ENCODE peak calls at places on chromosomes 3 and 15, in five cellular contexts. One of them, this sample, is unnamed.

GRCh38 chr15:91471410-91471993 is 371.4 kb downstream of the SV2B start:
- DNase-seq in sigmoid colon: no peak
- DNase-seq in HCT116: no peak
- DNase-seq in kidney epithelial cell: no peak
- DNase-seq in osteocyte: no peak
- DNase-seq in this sample: no peak

GRCh38 chr3:8253201-8253600 is 248.4 kb upstream of the LMCD1 start:
- DNase-seq in osteocyte: no peak
- DNase-seq in HCT116: no peak
- DNase-seq in sigmoid colon: no peak
- DNase-seq in kidney epithelial cell: no peak
- DNase-seq in this sample: no peak

GRCh38 chr3:851098-851790 is 241.6 kb upstream of the CNTN6 start:
- DNase-seq in HCT116: no peak
- DNase-seq in kidney epithelial cell: peak; percentile 5
- DNase-seq in sigmoid colon: no peak
- DNase-seq in osteocyte: peak; percentile 48
- DNase-seq in this sample: peak; percentile 8

GRCh38 chr3:174060431-174060830 is 662.9 kb downstream of the NLGN1 start:
- DNase-seq in sigmoid colon: no peak
- DNase-seq in HCT116: no peak
- DNase-seq in osteocyte: no peak
- DNase-seq in kidney epithelial cell: no peak
- DNase-seq in this sample: no peak

GRCh38 chr3:52333869-52334557 is 17.9 kb downstream of the DNAH1 start:
- DNase-seq in kidney epithelial cell: no peak
- DNase-seq in sigmoid colon: no peak
- DNase-seq in osteocyte: no peak
- DNase-seq in HCT116: no peak
- DNase-seq in this sample: no peak

GRCh38 chr15:43922021-43922420 is 95.2 kb downstream of the WDR76 start:
- DNase-seq in sigmoid colon: no peak
- DNase-seq in HCT116: no peak
- DNase-seq in kidney epithelial cell: no peak
- DNase-seq in osteocyte: no peak
- DNase-seq in this sample: no peak

GRCh38 chr3:136979684-136980083 is 21.9 kb downstream of the IL20RB start:
- DNase-seq in sigmoid colon: no peak
- DNase-seq in osteocyte: no peak
- DNase-seq in kidney epithelial cell: peak; percentile 26
- DNase-seq in HCT116: no peak
- DNase-seq in this sample: peak; percentile 42

GRCh38 chr3:47012342-47013230 is 33.1 kb downstream of the NBEAL2 start:
- DNase-seq in sigmoid colon: no peak
- DNase-seq in osteocyte: no peak
- DNase-seq in HCT116: no peak
- DNase-seq in kidney epithelial cell: no peak
- DNase-seq in this sample: no peak

GRCh38 chr3:134685881-134686802 is 35.3 kb upstream of the KY start:
- DNase-seq in osteocyte: no peak
- DNase-seq in HCT116: no peak
- DNase-seq in kidney epithelial cell: peak; percentile 14
- DNase-seq in sigmoid colon: no peak
- DNase-seq in this sample: peak; percentile 13

GRCh38 chr15:85443593-85444328 is 63.4 kb downstream of the AKAP13 start:
- DNase-seq in kidney epithelial cell: peak; percentile 82
- DNase-seq in HCT116: peak; percentile 47
- DNase-seq in sigmoid colon: no peak
- DNase-seq in osteocyte: no peak
- DNase-seq in this sample: peak; percentile 68
- TF ChIP-seq CTCF in kidney epithelial cell: peak; percentile 23
- TF ChIP-seq CTCF in HCT116: peak; percentile 25
- TF ChIP-seq CTCF in sigmoid colon: no peak
- TF ChIP-seq CTCF in osteocyte: no peak
- TF ChIP-seq CTCF in this sample: peak; percentile 13

GRCh38 chr3:126659915-126660886 is 5.3 kb upstream of the TXNRD3 start:
- DNase-seq in kidney epithelial cell: no peak
- DNase-seq in HCT116: no peak
- DNase-seq in sigmoid colon: peak; percentile 38
- DNase-seq in osteocyte: no peak
- DNase-seq in this sample: peak; percentile 32
- TF ChIP-seq CTCF in kidney epithelial cell: no peak
- TF ChIP-seq CTCF in HCT116: peak; percentile 34
- TF ChIP-seq CTCF in sigmoid colon: no peak
- TF ChIP-seq CTCF in osteocyte: peak; percentile 13
- TF ChIP-seq CTCF in this sample: no peak

GRCh38 chr3:77038928-77039605 is 832 bp upstream of the ROBO2 start:
- DNase-seq in osteocyte: no peak
- DNase-seq in kidney epithelial cell: no peak
- DNase-seq in sigmoid colon: no peak
- DNase-seq in HCT116: no peak
- DNase-seq in this sample: no peak

GRCh38 chr3:77041756-77042155 is 1.9 kb downstream of the ROBO2 start:
- DNase-seq in HCT116: no peak
- DNase-seq in kidney epithelial cell: no peak
- DNase-seq in osteocyte: no peak
- DNase-seq in sigmoid colon: no peak
- DNase-seq in this sample: no peak

GRCh38 chr3:77039606-77040553 is at the start of gene ROBO2:
- DNase-seq in HCT116: no peak
- DNase-seq in osteocyte: peak; percentile 89
- DNase-seq in kidney epithelial cell: no peak
- DNase-seq in sigmoid colon: peak; percentile 69
- DNase-seq in this sample: no peak

GRCh38 chr3:77041156-77041696 is 1.3 kb downstream of the ROBO2 start:
- DNase-seq in osteocyte: no peak
- DNase-seq in HCT116: no peak
- DNase-seq in kidney epithelial cell: no peak
- DNase-seq in sigmoid colon: no peak
- DNase-seq in this sample: no peak

DNA sequence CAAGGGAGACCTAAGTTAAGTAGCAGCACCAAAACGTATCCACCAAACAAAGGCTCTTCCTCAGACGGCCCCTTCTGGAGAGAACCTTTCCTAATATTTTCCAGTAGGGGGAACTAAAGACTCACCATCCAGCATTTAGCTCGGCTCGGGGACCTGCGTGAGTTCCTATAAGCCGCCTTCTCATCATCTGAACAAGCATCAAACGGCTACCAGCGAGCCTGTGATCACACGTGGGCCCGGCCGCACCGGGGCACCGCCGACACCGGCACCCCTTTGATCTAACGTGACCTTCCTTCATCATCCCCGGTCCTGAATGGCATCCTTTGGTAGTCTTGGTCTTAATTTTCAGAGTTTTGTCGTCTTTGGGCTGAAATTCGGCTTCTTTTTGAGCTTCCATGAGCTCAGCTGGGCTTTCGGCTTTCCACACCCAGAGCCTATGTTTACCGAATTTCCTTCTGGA is 1.4 kb upstream of the ROBO2 start:
- DNase-seq in osteocyte: peak; percentile 90
- DNase-seq in kidney epithelial cell: peak; percentile 58
- DNase-seq in HCT116: no peak
- DNase-seq in sigmoid colon: peak; percentile 87
- DNase-seq in this sample: peak; percentile 79
- TF ChIP-seq CTCF in osteocyte: peak; percentile 81
- TF ChIP-seq CTCF in kidney epithelial cell: peak; percentile 67
- TF ChIP-seq CTCF in HCT116: no peak
- TF ChIP-seq CTCF in sigmoid colon: peak; percentile 66
- TF ChIP-seq CTCF in this sample: peak; percentile 65

DNA sequence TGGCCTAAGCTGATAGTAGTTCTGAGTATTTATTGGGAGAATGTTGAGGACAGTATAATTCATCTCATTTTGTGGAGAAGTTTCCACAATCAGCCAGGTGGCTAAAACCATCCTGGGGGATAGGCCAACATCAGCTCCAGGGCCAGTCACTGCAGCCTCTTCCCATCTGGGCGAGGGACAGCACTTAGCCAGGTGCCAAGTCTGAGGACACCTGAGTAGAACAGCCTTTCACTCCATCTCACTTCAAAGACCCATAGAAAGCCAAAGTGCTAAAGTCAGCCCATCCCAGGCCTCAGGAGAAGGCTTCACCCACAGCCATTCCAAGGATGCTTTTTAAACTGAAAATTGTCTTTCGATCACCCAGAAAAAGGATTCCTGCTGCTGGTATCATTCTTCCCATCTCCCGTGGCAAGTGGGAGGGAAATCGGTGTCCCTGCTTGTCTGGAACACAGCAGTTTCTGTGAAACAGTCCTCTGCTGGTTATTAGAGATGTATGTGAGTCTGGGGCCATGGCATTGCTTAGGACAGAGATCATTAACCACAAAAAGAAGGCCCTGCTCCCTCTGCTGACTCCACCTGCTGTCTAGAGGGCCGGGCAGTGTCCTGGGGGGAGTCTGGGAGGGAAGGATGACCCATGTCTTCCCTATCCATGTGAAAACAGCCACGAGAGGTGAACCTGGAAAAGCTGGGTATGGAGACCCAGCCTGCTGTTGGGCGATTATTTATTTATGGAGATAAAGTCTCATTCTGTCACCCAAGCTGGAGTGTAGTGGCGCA is 9.6 kb downstream of the CALML4 start:
- DNase-seq in kidney epithelial cell: no peak
- DNase-seq in sigmoid colon: no peak
- DNase-seq in HCT116: no peak
- DNase-seq in osteocyte: no peak
- DNase-seq in this sample: no peak
- TF ChIP-seq CTCF in kidney epithelial cell: no peak
- TF ChIP-seq CTCF in sigmoid colon: no peak
- TF ChIP-seq CTCF in HCT116: peak; percentile 5
- TF ChIP-seq CTCF in osteocyte: no peak
- TF ChIP-seq CTCF in this sample: no peak

GRCh38 chr15:55168350-55168974 is 28.3 kb downstream of the RSL24D1 start:
- DNase-seq in HCT116: peak; percentile 81
- DNase-seq in kidney epithelial cell: peak; percentile 37
- DNase-seq in sigmoid colon: no peak
- DNase-seq in osteocyte: no peak
- DNase-seq in this sample: peak; percentile 77

DNA sequence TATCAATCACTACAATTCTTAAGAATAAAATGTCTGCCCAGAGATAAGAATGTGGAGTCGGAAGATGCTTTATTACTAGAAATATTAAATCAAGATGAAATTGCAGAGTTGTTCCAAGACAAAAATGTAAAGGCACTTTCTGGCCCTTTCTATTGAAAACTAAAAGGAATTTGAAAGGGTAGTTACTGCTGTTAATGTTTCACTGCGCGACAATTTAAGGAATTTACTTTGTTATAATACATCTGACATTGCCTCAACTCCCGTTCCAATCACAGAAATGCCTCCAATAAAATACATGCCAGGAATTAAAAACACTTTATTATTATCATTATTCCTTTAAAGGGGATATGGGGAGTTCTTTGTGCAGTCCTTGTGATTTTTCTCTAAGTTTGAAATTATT is 26.4 kb downstream of the RSL24D1 start:
- DNase-seq in kidney epithelial cell: peak; percentile 5
- DNase-seq in HCT116: no peak
- DNase-seq in sigmoid colon: no peak
- DNase-seq in osteocyte: no peak
- DNase-seq in this sample: no peak
- TF ChIP-seq CTCF in kidney epithelial cell: no peak
- TF ChIP-seq CTCF in HCT116: no peak
- TF ChIP-seq CTCF in sigmoid colon: no peak
- TF ChIP-seq CTCF in osteocyte: no peak
- TF ChIP-seq CTCF in this sample: no peak

GRCh38 chr15:101102746-101103145 is 149.1 kb downstream of the CHSY1 start:
- DNase-seq in osteocyte: no peak
- DNase-seq in sigmoid colon: no peak
- DNase-seq in HCT116: no peak
- DNase-seq in kidney epithelial cell: no peak
- DNase-seq in this sample: no peak
- TF ChIP-seq CTCF in osteocyte: no peak
- TF ChIP-seq CTCF in sigmoid colon: no peak
- TF ChIP-seq CTCF in HCT116: no peak
- TF ChIP-seq CTCF in kidney epithelial cell: no peak
- TF ChIP-seq CTCF in this sample: no peak

GRCh38 chr3:50296721-50297383 is 2.4 kb downstream of the HYAL3 start:
- DNase-seq in osteocyte: no peak
- DNase-seq in sigmoid colon: peak; percentile 68
- DNase-seq in kidney epithelial cell: no peak
- DNase-seq in HCT116: no peak
- DNase-seq in this sample: no peak
- TF ChIP-seq CTCF in osteocyte: no peak
- TF ChIP-seq CTCF in sigmoid colon: no peak
- TF ChIP-seq CTCF in kidney epithelial cell: no peak
- TF ChIP-seq CTCF in HCT116: no peak
- TF ChIP-seq CTCF in this sample: no peak

DNA sequence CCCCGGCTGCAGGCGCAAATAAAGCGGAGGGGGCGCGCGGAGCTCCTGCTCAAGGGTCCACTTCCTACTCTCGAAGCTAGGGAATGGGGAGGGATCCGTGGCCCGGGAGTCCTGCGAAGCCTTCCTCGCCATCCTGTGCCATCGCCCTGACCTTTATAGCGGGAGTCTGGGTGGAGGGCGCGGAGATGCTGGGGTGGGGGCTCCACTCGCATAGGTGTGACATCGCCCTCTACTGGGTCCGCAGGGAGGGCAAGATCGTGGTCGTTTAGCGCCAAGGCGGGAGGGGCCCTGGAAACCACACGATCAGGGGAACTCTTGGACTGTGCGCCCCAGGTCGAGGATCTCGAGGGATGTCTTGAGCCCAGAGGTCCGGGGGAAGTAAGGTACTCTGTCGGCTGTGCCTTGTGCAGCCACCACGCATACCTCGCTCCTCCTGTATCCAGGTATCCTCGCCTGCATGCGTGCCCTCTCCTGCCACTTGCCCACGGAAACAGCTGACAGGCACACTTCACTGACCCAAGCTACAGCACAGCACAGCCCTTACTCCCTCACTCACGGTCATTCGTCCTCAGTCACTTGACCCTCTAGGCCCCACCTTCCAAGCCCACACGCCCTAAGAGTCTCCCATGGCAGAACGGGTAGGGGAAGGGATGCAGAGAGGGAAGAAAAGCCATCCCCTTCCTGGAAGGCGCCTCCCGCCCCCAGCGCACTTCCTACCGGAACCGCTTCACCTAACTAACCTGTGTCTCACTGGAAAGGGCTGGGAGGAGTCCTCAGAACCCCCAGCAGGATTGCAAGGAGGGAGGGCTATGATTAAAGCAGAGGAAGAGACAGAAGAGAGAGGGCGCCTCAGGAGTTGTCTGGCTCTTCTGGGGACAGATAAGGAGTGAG is 22.7 kb downstream of the EPHB3 start:
- DNase-seq in HCT116: no peak
- DNase-seq in sigmoid colon: no peak
- DNase-seq in kidney epithelial cell: no peak
- DNase-seq in osteocyte: no peak
- DNase-seq in this sample: no peak
- TF ChIP-seq CTCF in HCT116: peak; percentile 29
- TF ChIP-seq CTCF in sigmoid colon: peak; percentile 37
- TF ChIP-seq CTCF in kidney epithelial cell: peak; percentile 55
- TF ChIP-seq CTCF in osteocyte: peak; percentile 29
- TF ChIP-seq CTCF in this sample: no peak

DNA sequence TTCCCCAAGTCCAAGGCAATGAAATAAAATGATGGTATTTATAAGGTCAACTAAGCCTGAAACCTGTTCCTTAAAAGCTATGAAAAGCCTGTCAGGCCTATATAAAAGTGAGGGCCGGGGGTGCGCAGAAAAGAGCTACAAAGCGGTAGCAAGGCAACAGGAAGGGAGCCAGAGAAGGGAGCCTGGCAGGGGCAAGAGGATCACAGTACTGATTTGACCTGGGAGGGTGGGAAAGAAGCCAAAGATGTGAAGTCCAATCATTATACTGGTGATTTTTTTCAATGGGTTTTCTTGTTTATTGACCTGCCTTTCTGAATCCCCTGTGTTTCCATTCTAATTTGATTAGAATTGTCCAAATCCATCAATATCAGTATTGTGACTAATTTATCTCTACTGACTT is 64.3 kb upstream of the STT3B start:
- DNase-seq in HCT116: no peak
- DNase-seq in sigmoid colon: no peak
- DNase-seq in kidney epithelial cell: no peak
- DNase-seq in osteocyte: no peak
- DNase-seq in this sample: no peak
- TF ChIP-seq CTCF in HCT116: no peak
- TF ChIP-seq CTCF in sigmoid colon: no peak
- TF ChIP-seq CTCF in kidney epithelial cell: no peak
- TF ChIP-seq CTCF in osteocyte: no peak
- TF ChIP-seq CTCF in this sample: no peak